ENCODE peak calls at places on chromosome 7, in five cellular contexts. O is H1, Q is fibroblast of lung, L is upper lobe of right lung, Z is transverse colon. X is an unnamed sample.
A peak's percentile ranks its signal among the peaks of the same experiment; 100 is the strongest.

GRCh38 chr7:107170051-107170661 is 1.4 kb downstream of the HBP1 start:
- DNase-seq in O (no peak), Q (no peak), L (no peak), Z (no peak), X (no peak)

GRCh38 chr7:126667742-126668366 is 584.9 kb downstream of the GRM8 start:
- DNase-seq in O (no peak), Q (no peak), L (no peak), Z (no peak), X (peak; percentile 56)

GRCh38 chr7:3482147-3482921 is 181.3 kb downstream of the SDK1 start:
- DNase-seq in O (peak; percentile 56), Q (peak; percentile 45), L (no peak), Z (peak; percentile 15), X (peak; percentile 46)

GRCh38 chr7:23967949-23968599 is 258.1 kb downstream of the STK31 start:
- DNase-seq in O (no peak), Q (no peak), L (no peak), Z (no peak), X (peak; percentile 37)

GRCh38 chr7:42993038-42993437 is 60.9 kb downstream of the MRPL32 start:
- DNase-seq in O (no peak), Q (no peak), L (no peak), Z (no peak), X (no peak)

GRCh38 chr7:124532166-124532565 is 233.4 kb downstream of the GPR37 start:
- DNase-seq in O (no peak), Q (peak; percentile 29), L (no peak), Z (no peak), X (no peak)

GRCh38 chr7:78014401-78014800 is 215.8 kb downstream of the PHTF2 start:
- DNase-seq in O (no peak), Q (no peak), L (no peak), Z (no peak), X (no peak)

GRCh38 chr7:22157552-22157951 is 199.4 kb downstream of the RAPGEF5 start:
- DNase-seq in O (no peak), Q (no peak), L (no peak), Z (no peak), X (no peak)

GRCh38 chr7:130877236-130877635 is 143.2 kb upstream of the KLF14 start:
- DNase-seq in O (no peak), Q (no peak), L (no peak), Z (no peak), X (no peak)

GRCh38 chr7:2164156-2164555 is 68.6 kb downstream of the MAD1L1 start:
- DNase-seq in O (no peak), Q (no peak), L (peak; percentile 41), Z (no peak), X (no peak)

GRCh38 chr7:53485354-53485753 is 449.9 kb downstream of the POM121L12 start:
- DNase-seq in O (no peak), Q (no peak), L (no peak), Z (no peak), X (no peak)

GRCh38 chr7:36710186-36710813 is 14.0 kb downstream of the AOAH start:
- DNase-seq in O (no peak), Q (peak; percentile 34), L (no peak), Z (no peak), X (no peak)

GRCh38 chr7:24727165-24728120 is 29.8 kb downstream of the GSDME start:
- DNase-seq in O (no peak), Q (no peak), L (no peak), Z (no peak), X (no peak)

GRCh38 chr7:137994091-137994688 is 7.7 kb downstream of the CREB3L2 start:
- DNase-seq in O (no peak), Q (no peak), L (no peak), Z (no peak), X (no peak)

GRCh38 chr7:137999496-138000080 is 2.3 kb downstream of the CREB3L2 start:
- DNase-seq in O (no peak), Q (no peak), L (no peak), Z (no peak), X (no peak)

GRCh38 chr7:137998250-137998649 is 3.6 kb downstream of the CREB3L2 start:
- DNase-seq in O (no peak), Q (no peak), L (no peak), Z (no peak), X (no peak)

GRCh38 chr7:137996386-137996851 is 5.5 kb downstream of the CREB3L2 start:
- DNase-seq in O (no peak), Q (peak; percentile 89), L (no peak), Z (no peak), X (no peak)

GRCh38 chr7:137996871-137997270 is 5.0 kb downstream of the CREB3L2 start:
- DNase-seq in O (no peak), Q (no peak), L (no peak), Z (no peak), X (no peak)
- H3K27ac ChIP-seq in O (no peak overlapping the region), Q (peak overlapping the region; percentile 43), L (peak overlapping the region; percentile 21), Z (peak overlapping the region; percentile 94), X (no peak overlapping the region)

GRCh38 chr7:149880871-149881301 is 7.1 kb downstream of the ATP6V0E2 start:
- DNase-seq in O (no peak), Q (no peak), L (peak; percentile 87), Z (no peak), X (no peak)
- H3K4me1 ChIP-seq in O (peaks cover 5% of the 10 kb centered on the region), Q (no peaks in the 10 kb centered on the region), L (peaks cover 6% of the 10 kb centered on the region), Z (no peaks in the 10 kb centered on the region), X (peaks cover 48% of the 10 kb centered on the region)

GRCh38 chr7:97018126-97018601 is 6.5 kb downstream of the DLX5 start:
- DNase-seq in O (peak; percentile 59), Q (no peak), L (no peak), Z (no peak), X (no peak)
- H3K27me3 ChIP-seq in O (peaks cover 96% of the 10 kb centered on the region), Q (peaks cover 60% of the 10 kb centered on the region), L (peaks cover 95% of the 10 kb centered on the region), Z (peaks cover 100% of the 10 kb centered on the region), X (no peaks in the 10 kb centered on the region)

GRCh38 chr7:30472771-30473392 is 5.7 kb downstream of the NOD1 start:
- DNase-seq in O (peak; percentile 4), Q (peak; percentile 86), L (no peak), Z (no peak), X (no peak)
- H3K27ac ChIP-seq in O (no peak overlapping the region), Q (peak overlapping the region; percentile 26), L (peak overlapping the region; percentile 68), Z (no peak overlapping the region), X (no peak overlapping the region)

GRCh38 chr7:138902156-138902555 is 79.0 kb downstream of the KIAA1549 start:
- DNase-seq in O (no peak), Q (no peak), L (no peak), Z (no peak), X (no peak)

GRCh38 chr7:138904122-138904435 is 77.1 kb downstream of the KIAA1549 start:
- DNase-seq in O (no peak), Q (no peak), L (no peak), Z (no peak), X (no peak)

GRCh38 chr7:138907438-138907837 is 73.8 kb downstream of the KIAA1549 start:
- DNase-seq in O (no peak), Q (no peak), L (no peak), Z (no peak), X (no peak)

GRCh38 chr7:138911007-138911406 is 70.2 kb downstream of the KIAA1549 start:
- DNase-seq in O (no peak), Q (no peak), L (no peak), Z (no peak), X (no peak)

GRCh38 chr7:138907849-138908248 is 73.3 kb downstream of the KIAA1549 start:
- DNase-seq in O (no peak), Q (no peak), L (no peak), Z (no peak), X (no peak)
- H3K4me1 ChIP-seq in O (no peaks in the 10 kb centered on the region), Q (no peaks in the 10 kb centered on the region), L (no peaks in the 10 kb centered on the region), Z (no peaks in the 10 kb centered on the region), X (no peaks in the 10 kb centered on the region)

GRCh38 chr7:155168607-155169006 is 98.5 kb downstream of the HTR5A start:
- DNase-seq in O (no peak), Q (no peak), L (no peak), Z (no peak), X (no peak)
- H3K27me3 ChIP-seq in O (no peaks in the 10 kb centered on the region), Q (no peaks in the 10 kb centered on the region), L (peaks cover 8% of the 10 kb centered on the region), Z (no peaks in the 10 kb centered on the region), X (peaks cover 11% of the 10 kb centered on the region)

GRCh38 chr7:141286522-141286921 is 212.7 kb downstream of the TMEM178B start:
- DNase-seq in O (no peak), Q (no peak), L (no peak), Z (no peak), X (no peak)
- H3K27ac ChIP-seq in O (no peak overlapping the region), Q (no peak overlapping the region), L (no peak overlapping the region), Z (no peak overlapping the region), X (no peak overlapping the region)

GRCh38 chr7:151816562-151817314 is 60.2 kb downstream of the PRKAG2 start:
- DNase-seq in O (no peak), Q (no peak), L (no peak), Z (no peak), X (no peak)
- H3K4me1 ChIP-seq in O (peaks cover 17% of the 10 kb centered on the region), Q (no peaks in the 10 kb centered on the region), L (no peaks in the 10 kb centered on the region), Z (peaks cover 12% of the 10 kb centered on the region), X (peaks cover 10% of the 10 kb centered on the region)

X was measured in SJCRH30.